ENCODE peak calls at places on chromosomes 7 and 10, in eight cellular contexts. X, F, L, B, P, W, A and R are unnamed samples.

GRCh38 chr10:115566867-115567266 is 473.7 kb downstream of the ATRNL1 start:
- DNase-seq in X (no peak), F (no peak), L (no peak), B (no peak), P (no peak), W (no peak), A (no peak), R (no peak)

GRCh38 chr10:105742184-105742583 is 1101.1 kb downstream of the SORCS3 start:
- DNase-seq in X (no peak), F (no peak), L (no peak), B (no peak), P (no peak), W (peak), A (no peak), R (no peak)

GRCh38 chr10:21953585-21954057 is 49.9 kb downstream of the DNAJC1 start:
- DNase-seq in X (no peak), F (no peak), L (no peak), B (no peak), P (no peak), W (no peak), A (peak), R (no peak)

GRCh38 chr10:78777466-78778256 is 291.1 kb upstream of the ZMIZ1 start:
- DNase-seq in X (no peak), F (no peak), L (no peak), B (no peak), P (no peak), W (peak), A (peak), R (no peak)

GRCh38 chr7:7799138-7799537 is 80.7 kb upstream of the RPA3 start:
- DNase-seq in X (no peak), F (no peak), L (peak), B (no peak), P (no peak), W (no peak), A (peak), R (no peak)

GRCh38 chr10:3054816-3055202 is 12.5 kb upstream of the PFKP start:
- DNase-seq in X (no peak), F (no peak), L (no peak), B (no peak), P (no peak), W (no peak), A (no peak), R (no peak)

GRCh38 chr10:9342865-9343450 is 1288.5 kb downstream of the GATA3 start:
- DNase-seq in X (no peak), F (no peak), L (peak), B (no peak), P (no peak), W (no peak), A (peak), R (no peak)

GRCh38 chr10:50618624-50619023 is 5.1 kb downstream of the SGMS1 start:
- DNase-seq in X (no peak), F (no peak), L (no peak), B (no peak), P (no peak), W (no peak), A (no peak), R (no peak)

GRCh38 chr7:37832194-37832593 is 16.2 kb upstream of the NME8 start:
- DNase-seq in X (peak), F (peak), L (no peak), B (no peak), P (peak), W (peak), A (peak), R (no peak)

GRCh38 chr10:80751940-80752339 is 214.2 kb downstream of the SH2D4B start:
- DNase-seq in X (no peak), F (no peak), L (no peak), B (no peak), P (no peak), W (no peak), A (no peak), R (no peak)

GRCh38 chr10:3935141-3935540 is 150.1 kb upstream of the KLF6 start:
- DNase-seq in X (no peak), F (no peak), L (no peak), B (no peak), P (no peak), W (no peak), A (no peak), R (peak)

GRCh38 chr7:153370092-153370491 is 610.5 kb downstream of the ACTR3B start:
- DNase-seq in X (no peak), F (no peak), L (no peak), B (no peak), P (no peak), W (no peak), A (no peak), R (no peak)

GRCh38 chr10:69600761-69601330 is 27.6 kb upstream of the NEUROG3 start:
- DNase-seq in X (no peak), F (no peak), L (no peak), B (peak), P (no peak), W (no peak), A (no peak), R (no peak)

GRCh38 chr10:43318978-43319965 is 52.2 kb upstream of the FXYD4 start:
- DNase-seq in X (peak), F (no peak), L (no peak), B (no peak), P (no peak), W (no peak), A (no peak), R (no peak)

GRCh38 chr7:92245487-92246362 is at the start of the genes ANKIB1 and KRIT1:
- DNase-seq in X (peak), F (peak), L (peak), B (peak), P (peak), W (peak), A (peak), R (peak)

GRCh38 chr10:132611986-132612385 is 74.4 kb downstream of the INPP5A start:
- DNase-seq in X (no peak), F (no peak), L (no peak), B (no peak), P (no peak), W (no peak), A (peak), R (no peak)

GRCh38 chr7:36303202-36304098 is 86.2 kb upstream of the ANLN start:
- DNase-seq in X (no peak), F (peak), L (peak), B (no peak), P (no peak), W (peak), A (peak), R (peak)

GRCh38 chr10:6669269-6669859 is 89.3 kb upstream of the PRKCQ start:
- DNase-seq in X (no peak), F (no peak), L (peak), B (no peak), P (no peak), W (no peak), A (peak), R (no peak)

GRCh38 chr10:458466-458865 is 231.0 kb downstream of the DIP2C start:
- DNase-seq in X (peak), F (no peak), L (no peak), B (no peak), P (no peak), W (peak), A (no peak), R (no peak)

GRCh38 chr10:74669210-74669609 is 157.2 kb upstream of the KAT6B start:
- DNase-seq in X (no peak), F (no peak), L (no peak), B (no peak), P (no peak), W (no peak), A (peak), R (no peak)

GRCh38 chr10:103678104-103678526 is 177.3 kb downstream of the SH3PXD2A start:
- DNase-seq in X (peak), F (peak), L (no peak), B (no peak), P (no peak), W (peak), A (peak), R (peak)

GRCh38 chr7:18873674-18874341 is 243.6 kb downstream of the TWIST1 start:
- DNase-seq in X (no peak), F (no peak), L (no peak), B (no peak), P (no peak), W (no peak), A (peak), R (no peak)

GRCh38 chr10:128059266-128059850 is 66.9 kb downstream of the MKI67 start:
- DNase-seq in X (peak), F (no peak), L (no peak), B (no peak), P (no peak), W (no peak), A (no peak), R (no peak)

GRCh38 chr7:38673795-38674194 is 42.6 kb upstream of the AMPH start:
- DNase-seq in X (no peak), F (peak), L (peak), B (no peak), P (peak), W (no peak), A (no peak), R (no peak)

GRCh38 chr7:50349963-50350944 is 45.7 kb downstream of the IKZF1 start:
- DNase-seq in X (peak), F (no peak), L (no peak), B (no peak), P (no peak), W (no peak), A (no peak), R (no peak)

GRCh38 chr10:78381072-78381471 is 347.4 kb downstream of the RPS24 start:
- DNase-seq in X (no peak), F (no peak), L (no peak), B (no peak), P (no peak), W (no peak), A (peak), R (no peak)

GRCh38 chr7:48384180-48384752 is 213.0 kb downstream of the ABCA13 start:
- DNase-seq in X (no peak), F (no peak), L (no peak), B (no peak), P (no peak), W (no peak), A (no peak), R (no peak)

GRCh38 chr7:119578116-119578515 is 694.9 kb upstream of the KCND2 start:
- DNase-seq in X (no peak), F (no peak), L (no peak), B (no peak), P (no peak), W (no peak), A (no peak), R (no peak)

GRCh38 chr10:57418476-57418875 is 849.2 kb downstream of the IPMK start:
- DNase-seq in X (no peak), F (no peak), L (no peak), B (no peak), P (no peak), W (no peak), A (no peak), R (no peak)

GRCh38 chr10:86402283-86402931 is 35.8 kb upstream of the GRID1 start:
- DNase-seq in X (no peak), F (no peak), L (no peak), B (no peak), P (no peak), W (no peak), A (no peak), R (no peak)

GRCh38 chr10:43340619-43341018 is 30.8 kb upstream of the FXYD4 start:
- DNase-seq in X (no peak), F (peak), L (no peak), B (no peak), P (no peak), W (no peak), A (no peak), R (peak)

GRCh38 chr7:47435889-47436312 is 146.0 kb downstream of the TNS3 start:
- DNase-seq in X (no peak), F (peak), L (peak), B (no peak), P (peak), W (peak), A (peak), R (peak)

GRCh38 chr7:10888861-10889260 is 84.8 kb upstream of the PHF14 start:
- DNase-seq in X (no peak), F (no peak), L (no peak), B (no peak), P (no peak), W (no peak), A (no peak), R (no peak)

DNA sequence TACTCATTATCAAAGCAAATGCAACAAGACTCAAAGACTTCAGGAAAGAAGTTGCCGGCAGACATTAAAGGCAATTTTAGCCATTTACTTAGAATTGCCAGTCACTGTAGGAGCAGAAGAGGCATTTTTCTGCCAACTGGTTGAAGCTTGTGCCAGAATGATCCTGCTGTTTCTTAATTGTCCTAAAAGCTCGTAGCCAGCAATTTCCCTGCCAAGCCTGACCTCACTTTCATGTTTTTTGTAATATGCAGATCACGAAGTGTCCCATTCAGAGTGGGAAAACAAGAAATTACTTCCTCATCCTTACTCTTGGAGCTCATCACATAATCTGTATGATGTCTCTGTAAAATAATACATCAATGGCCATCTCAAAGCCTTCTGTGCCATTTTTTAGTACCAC is 130.9 kb upstream of the ANKRD1 start:
- DNase-seq in X (no peak), F (no peak), L (no peak), B (no peak), P (no peak), W (peak), A (no peak), R (no peak)
- TF ChIP-seq POLR2AphosphoS5 in X (no peak), F (no peak), L (no peak), B (peak), P (no peak), W (no peak), A (no peak), R (no peak)

DNA sequence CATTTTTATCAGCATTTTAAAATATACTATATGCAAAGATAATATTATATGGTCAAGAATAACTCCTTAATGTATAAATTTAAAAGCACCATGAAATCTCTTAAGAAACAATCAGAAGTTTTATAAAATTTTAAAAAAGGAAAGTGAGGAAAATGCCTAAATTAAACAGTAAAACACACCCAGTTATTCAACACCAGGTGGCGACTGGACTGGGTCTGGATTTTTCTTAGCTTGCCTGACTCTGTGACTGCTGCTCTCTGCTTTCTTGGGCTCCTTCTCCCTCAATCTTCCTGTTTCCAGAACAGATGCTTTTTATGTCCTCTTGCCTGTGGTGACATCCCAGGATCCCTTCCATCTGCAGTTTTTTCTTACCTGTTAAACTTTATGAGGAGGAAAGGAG is 200.3 kb downstream of the BICC1 start:
- DNase-seq in X (no peak), F (no peak), L (no peak), B (no peak), P (no peak), W (no peak), A (no peak), R (no peak)
- TF ChIP-seq CTCF in X (no peak), F (no peak), L (no peak), B (no peak), P (no peak), W (no peak), A (peak), R (no peak)

GRCh38 chr7:12770227-12770975 is 83.0 kb downstream of the ARL4A start:
- DNase-seq in X (no peak), F (peak), L (no peak), B (no peak), P (no peak), W (peak), A (no peak), R (no peak)
- H3K27ac ChIP-seq in X (no peak), F (no peak), L (no peak), B (no peak), P (no peak), W (peak), A (no peak), R (peak)

GRCh38 chr10:113076949-113077348 is 126.9 kb downstream of the TCF7L2 start:
- DNase-seq in X (no peak), F (no peak), L (no peak), B (no peak), P (no peak), W (no peak), A (no peak), R (no peak)
- TF ChIP-seq POLR2AphosphoS5 in X (no peak), F (no peak), L (no peak), B (no peak), P (no peak), W (no peak), A (no peak), R (no peak)

DNA sequence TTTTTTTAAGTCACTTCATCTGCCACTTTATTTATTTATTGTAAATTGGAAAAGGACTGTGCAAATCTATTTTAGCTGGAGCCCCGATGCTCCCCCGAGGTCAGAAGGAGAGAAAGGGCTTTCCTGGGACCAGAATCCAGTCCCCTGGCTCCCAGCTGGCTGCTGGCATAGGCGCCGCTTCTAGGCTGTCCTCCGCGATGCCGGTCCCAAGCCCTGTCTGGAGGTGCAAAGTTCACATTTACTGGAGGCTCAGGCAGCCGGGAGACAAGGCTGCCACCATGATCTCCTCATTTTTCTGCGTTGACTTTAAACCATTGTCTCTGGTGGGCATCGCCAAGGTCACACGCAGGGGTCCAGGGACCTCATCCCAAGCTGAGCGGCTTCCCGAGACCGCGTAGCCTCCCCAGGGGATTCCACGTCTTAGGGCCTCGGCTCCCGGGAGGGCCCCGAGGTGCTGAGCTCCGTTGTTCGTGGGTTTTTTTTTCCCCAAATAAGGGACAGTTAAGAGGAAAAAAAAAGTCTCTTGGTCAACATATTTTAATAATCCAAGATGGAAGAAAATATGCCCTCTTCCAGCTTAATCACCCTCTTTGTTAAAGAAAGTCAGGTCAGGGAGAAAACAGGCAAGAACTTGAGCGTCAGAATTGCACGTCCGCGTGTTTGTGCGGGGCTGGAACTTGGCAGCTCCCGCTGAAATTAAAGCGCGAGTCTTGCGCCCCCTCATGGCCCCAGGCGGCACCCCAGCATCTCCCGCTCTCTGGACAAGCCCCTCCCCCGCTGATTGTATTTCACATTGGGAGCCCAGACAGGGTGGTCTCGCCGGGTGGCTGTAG is 11.9 kb downstream of the RGR start:
- DNase-seq in X (no peak), F (no peak), L (no peak), B (no peak), P (peak), W (peak), A (no peak), R (no peak)
- TF ChIP-seq CTCF in X (peak), F (peak), L (peak), B (peak), P (peak), W (peak), A (peak), R (no peak)

GRCh38 chr7:29224726-29225125 is 30.2 kb downstream of the CHN2 start:
- DNase-seq in X (no peak), F (no peak), L (no peak), B (no peak), P (no peak), W (no peak), A (no peak), R (no peak)
- H3K27ac ChIP-seq in X (no peak), F (no peak), L (no peak), B (no peak), P (no peak), W (no peak), A (no peak), R (no peak)